ENCODE peak calls at places on chromosome 3, in ten cellular contexts. One of them, this sample, is unnamed.
A peak's percentile ranks its signal among the peaks of the same experiment; 100 is the strongest.

GRCh38 chr3:52771334-52771681 is 568 bp upstream of the NEK4 start:
- DNase-seq in Peyer's patch: no peak
- DNase-seq in PC-3: no peak
- DNase-seq in colonic mucosa: no peak
- DNase-seq in HCT116: no peak
- DNase-seq in H9: no peak
- DNase-seq in A549: no peak
- DNase-seq in lung: no peak
- DNase-seq in left ventricle myocardium inferior: no peak
- DNase-seq in astrocyte: no peak
- DNase-seq in this sample: no peak

GRCh38 chr3:126900859-126901540 is 81.9 kb upstream of the PLXNA1 start:
- DNase-seq in Peyer's patch: no peak
- DNase-seq in PC-3: no peak
- DNase-seq in colonic mucosa: no peak
- DNase-seq in HCT116: no peak
- DNase-seq in H9: no peak
- DNase-seq in A549: no peak
- DNase-seq in lung: no peak
- DNase-seq in left ventricle myocardium inferior: no peak
- DNase-seq in astrocyte: no peak
- DNase-seq in this sample: no peak

GRCh38 chr3:23421811-23422510 is 218.8 kb downstream of the UBE2E2 start:
- DNase-seq in Peyer's patch: no peak
- DNase-seq in PC-3: no peak
- DNase-seq in colonic mucosa: no peak
- DNase-seq in HCT116: no peak
- DNase-seq in H9: no peak
- DNase-seq in A549: no peak
- DNase-seq in lung: no peak
- DNase-seq in left ventricle myocardium inferior: no peak
- DNase-seq in astrocyte: no peak
- DNase-seq in this sample: no peak

GRCh38 chr3:14461748-14462324 is 59.4 kb downstream of the SLC6A6 start:
- DNase-seq in Peyer's patch: peak; percentile 68
- DNase-seq in PC-3: peak; percentile 74
- DNase-seq in colonic mucosa: peak; percentile 56
- DNase-seq in HCT116: peak; percentile 32
- DNase-seq in H9: peak; percentile 70
- DNase-seq in A549: peak; percentile 79
- DNase-seq in lung: no peak
- DNase-seq in left ventricle myocardium inferior: peak; percentile 46
- DNase-seq in astrocyte: peak; percentile 52
- DNase-seq in this sample: no peak

GRCh38 chr3:155704771-155705559 is 39.9 kb downstream of the PLCH1 start:
- DNase-seq in Peyer's patch: no peak
- DNase-seq in PC-3: peak; percentile 18
- DNase-seq in colonic mucosa: no peak
- DNase-seq in HCT116: no peak
- DNase-seq in H9: no peak
- DNase-seq in A549: no peak
- DNase-seq in lung: no peak
- DNase-seq in left ventricle myocardium inferior: no peak
- DNase-seq in astrocyte: peak; percentile 68
- DNase-seq in this sample: no peak

GRCh38 chr3:71916747-71917369 is 131.9 kb upstream of the PROK2 start:
- DNase-seq in Peyer's patch: no peak
- DNase-seq in PC-3: no peak
- DNase-seq in colonic mucosa: peak; percentile 32
- DNase-seq in HCT116: no peak
- DNase-seq in H9: no peak
- DNase-seq in A549: no peak
- DNase-seq in lung: no peak
- DNase-seq in left ventricle myocardium inferior: no peak
- DNase-seq in astrocyte: peak; percentile 10
- DNase-seq in this sample: no peak

GRCh38 chr3:7518471-7518870 is 657.6 kb downstream of the GRM7 start:
- DNase-seq in Peyer's patch: no peak
- DNase-seq in PC-3: no peak
- DNase-seq in colonic mucosa: no peak
- DNase-seq in HCT116: no peak
- DNase-seq in H9: no peak
- DNase-seq in A549: no peak
- DNase-seq in lung: no peak
- DNase-seq in left ventricle myocardium inferior: no peak
- DNase-seq in astrocyte: no peak
- DNase-seq in this sample: no peak

GRCh38 chr3:50370594-50370993 is 11.3 kb upstream of the TMEM115 start:
- DNase-seq in Peyer's patch: no peak
- DNase-seq in PC-3: peak; percentile 55
- DNase-seq in colonic mucosa: no peak
- DNase-seq in HCT116: no peak
- DNase-seq in H9: no peak
- DNase-seq in A549: peak; percentile 45
- DNase-seq in lung: no peak
- DNase-seq in left ventricle myocardium inferior: no peak
- DNase-seq in astrocyte: no peak
- DNase-seq in this sample: no peak

DNA sequence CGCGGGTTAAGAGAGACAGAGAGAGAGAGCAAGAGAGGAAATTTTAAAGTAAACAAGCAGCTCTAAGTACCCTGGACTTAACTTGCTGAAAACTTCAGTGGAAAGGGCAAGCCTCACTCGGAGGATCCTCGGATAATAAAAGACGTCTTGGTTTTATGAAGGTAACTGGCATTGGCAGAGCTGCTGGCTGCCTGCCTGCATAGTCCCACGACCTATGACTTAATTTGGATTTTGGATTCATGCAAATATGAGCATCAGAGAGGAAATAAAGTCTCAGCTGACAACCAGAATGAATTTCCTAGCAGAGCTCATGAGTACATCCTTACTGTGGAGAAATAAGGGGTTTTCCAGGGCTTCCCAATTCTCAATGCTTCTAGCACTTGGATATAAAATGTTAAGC is 95.1 kb upstream of the PDZRN3 start:
- DNase-seq in Peyer's patch: no peak
- DNase-seq in PC-3: no peak
- DNase-seq in colonic mucosa: peak; percentile 32
- DNase-seq in HCT116: no peak
- DNase-seq in H9: no peak
- DNase-seq in A549: no peak
- DNase-seq in lung: no peak
- DNase-seq in left ventricle myocardium inferior: no peak
- DNase-seq in astrocyte: peak; percentile 20
- DNase-seq in this sample: peak; percentile 69
- H3K27ac ChIP-seq in Peyer's patch: no peak overlapping the region
- H3K27ac ChIP-seq in PC-3: no peak overlapping the region
- H3K27ac ChIP-seq in colonic mucosa: peak overlapping the region; percentile 51
- H3K27ac ChIP-seq in HCT116: no peak overlapping the region
- H3K27ac ChIP-seq in H9: no peak overlapping the region
- H3K27ac ChIP-seq in A549: no peak overlapping the region
- H3K27ac ChIP-seq in lung: no peak overlapping the region
- H3K27ac ChIP-seq in left ventricle myocardium inferior: no peak overlapping the region
- H3K27ac ChIP-seq in astrocyte: no peak overlapping the region
- H3K27ac ChIP-seq in this sample: peak overlapping the region; percentile 86

DNA sequence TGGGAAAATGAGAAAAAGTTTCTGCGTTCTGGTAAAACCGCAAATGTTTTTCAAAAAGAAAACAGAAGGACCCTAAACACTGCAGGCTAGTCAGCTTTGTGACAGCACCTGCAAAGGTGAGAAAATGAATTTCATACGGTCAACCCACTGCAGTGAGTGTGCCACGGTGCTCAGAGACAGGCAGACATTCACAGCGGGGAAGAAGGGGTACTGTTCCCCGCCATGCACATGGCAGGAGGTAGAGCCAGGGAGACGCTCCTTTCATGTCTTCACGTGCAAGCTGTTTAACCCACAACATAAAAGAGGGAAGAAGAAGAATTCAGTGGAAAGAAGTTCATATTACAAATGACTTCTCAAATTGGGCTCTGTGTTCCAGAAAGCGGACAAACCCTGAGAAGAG is 109.5 kb downstream of the SEC22A start:
- DNase-seq in Peyer's patch: no peak
- DNase-seq in PC-3: no peak
- DNase-seq in colonic mucosa: no peak
- DNase-seq in HCT116: no peak
- DNase-seq in H9: no peak
- DNase-seq in A549: no peak
- DNase-seq in lung: no peak
- DNase-seq in left ventricle myocardium inferior: no peak
- DNase-seq in astrocyte: no peak
- DNase-seq in this sample: no peak
- H3K4me1 ChIP-seq in Peyer's patch: no peaks in the 10 kb centered on the region
- H3K4me1 ChIP-seq in PC-3: peaks cover 10% of the 10 kb centered on the region
- H3K4me1 ChIP-seq in colonic mucosa: no peaks in the 10 kb centered on the region
- H3K4me1 ChIP-seq in HCT116: no peaks in the 10 kb centered on the region
- H3K4me1 ChIP-seq in H9: peaks cover 29% of the 10 kb centered on the region
- H3K4me1 ChIP-seq in A549: peaks cover 10% of the 10 kb centered on the region
- H3K4me1 ChIP-seq in lung: no peaks in the 10 kb centered on the region
- H3K4me1 ChIP-seq in left ventricle myocardium inferior: peaks cover 25% of the 10 kb centered on the region
- H3K4me1 ChIP-seq in astrocyte: no peaks in the 10 kb centered on the region
- H3K4me1 ChIP-seq in this sample: no peaks in the 10 kb centered on the region

GRCh38 chr3:77158701-77159100 is 118.8 kb downstream of the ROBO2 start:
- DNase-seq in Peyer's patch: no peak
- DNase-seq in PC-3: no peak
- DNase-seq in colonic mucosa: no peak
- DNase-seq in HCT116: no peak
- DNase-seq in H9: no peak
- DNase-seq in A549: no peak
- DNase-seq in lung: no peak
- DNase-seq in left ventricle myocardium inferior: no peak
- DNase-seq in astrocyte: no peak
- DNase-seq in this sample: no peak

GRCh38 chr3:77161098-77161497 is 121.2 kb downstream of the ROBO2 start:
- DNase-seq in Peyer's patch: no peak
- DNase-seq in PC-3: no peak
- DNase-seq in colonic mucosa: no peak
- DNase-seq in HCT116: no peak
- DNase-seq in H9: no peak
- DNase-seq in A549: no peak
- DNase-seq in lung: no peak
- DNase-seq in left ventricle myocardium inferior: no peak
- DNase-seq in astrocyte: no peak
- DNase-seq in this sample: no peak

DNA sequence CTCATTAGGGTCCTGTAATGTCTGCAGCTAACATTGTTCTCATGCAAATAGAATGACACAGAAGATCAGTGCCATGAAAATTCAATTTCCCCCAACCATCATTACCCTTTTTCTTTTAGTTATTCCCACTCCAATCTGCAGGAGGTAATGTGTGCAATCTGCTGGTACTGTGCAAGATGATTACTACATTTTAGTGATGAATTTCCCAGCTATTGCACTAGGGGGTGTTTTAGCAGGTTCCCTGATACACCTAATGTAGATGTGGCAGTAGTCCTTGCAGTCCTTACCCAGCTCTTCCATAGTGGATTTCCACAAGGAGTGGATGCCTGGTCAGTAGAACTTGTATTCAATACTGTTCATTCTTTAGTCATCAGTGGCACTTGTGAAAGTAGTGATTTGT is 119.3 kb downstream of the ROBO2 start:
- DNase-seq in Peyer's patch: no peak
- DNase-seq in PC-3: peak; percentile 17
- DNase-seq in colonic mucosa: no peak
- DNase-seq in HCT116: no peak
- DNase-seq in H9: no peak
- DNase-seq in A549: peak; percentile 0
- DNase-seq in lung: no peak
- DNase-seq in left ventricle myocardium inferior: no peak
- DNase-seq in astrocyte: no peak
- DNase-seq in this sample: no peak
- TF ChIP-seq CTCF in Peyer's patch: no peak
- TF ChIP-seq CTCF in PC-3: peak; percentile 41
- TF ChIP-seq CTCF in colonic mucosa: no peak
- TF ChIP-seq CTCF in HCT116: no peak
- TF ChIP-seq CTCF in H9: peak; percentile 45
- TF ChIP-seq CTCF in A549: no peak
- TF ChIP-seq CTCF in lung: no peak
- TF ChIP-seq CTCF in left ventricle myocardium inferior: no peak
- TF ChIP-seq CTCF in astrocyte: no peak
- TF ChIP-seq CTCF in this sample: no peak

GRCh38 chr3:122057676-122058075 is 2.5 kb downstream of the CD86 start:
- DNase-seq in Peyer's patch: no peak
- DNase-seq in PC-3: no peak
- DNase-seq in colonic mucosa: no peak
- DNase-seq in HCT116: no peak
- DNase-seq in H9: no peak
- DNase-seq in A549: no peak
- DNase-seq in lung: no peak
- DNase-seq in left ventricle myocardium inferior: no peak
- DNase-seq in astrocyte: no peak
- DNase-seq in this sample: no peak

GRCh38 chr3:122064318-122064717 is 9.2 kb downstream of the CD86 start:
- DNase-seq in Peyer's patch: no peak
- DNase-seq in PC-3: no peak
- DNase-seq in colonic mucosa: no peak
- DNase-seq in HCT116: no peak
- DNase-seq in H9: no peak
- DNase-seq in A549: no peak
- DNase-seq in lung: no peak
- DNase-seq in left ventricle myocardium inferior: no peak
- DNase-seq in astrocyte: no peak
- DNase-seq in this sample: no peak

GRCh38 chr3:122063908-122064307 is 8.7 kb downstream of the CD86 start:
- DNase-seq in Peyer's patch: no peak
- DNase-seq in PC-3: no peak
- DNase-seq in colonic mucosa: no peak
- DNase-seq in HCT116: no peak
- DNase-seq in H9: no peak
- DNase-seq in A549: no peak
- DNase-seq in lung: no peak
- DNase-seq in left ventricle myocardium inferior: no peak
- DNase-seq in astrocyte: no peak
- DNase-seq in this sample: no peak

GRCh38 chr3:122058294-122058693 is 3.1 kb downstream of the CD86 start:
- DNase-seq in Peyer's patch: no peak
- DNase-seq in PC-3: no peak
- DNase-seq in colonic mucosa: no peak
- DNase-seq in HCT116: no peak
- DNase-seq in H9: no peak
- DNase-seq in A549: no peak
- DNase-seq in lung: no peak
- DNase-seq in left ventricle myocardium inferior: no peak
- DNase-seq in astrocyte: no peak
- DNase-seq in this sample: no peak

GRCh38 chr3:122060044-122060694 is 5.0 kb downstream of the CD86 start:
- DNase-seq in Peyer's patch: no peak
- DNase-seq in PC-3: no peak
- DNase-seq in colonic mucosa: no peak
- DNase-seq in HCT116: no peak
- DNase-seq in H9: no peak
- DNase-seq in A549: no peak
- DNase-seq in lung: no peak
- DNase-seq in left ventricle myocardium inferior: no peak
- DNase-seq in astrocyte: no peak
- DNase-seq in this sample: no peak
- H3K27ac ChIP-seq in Peyer's patch: no peak overlapping the region
- H3K27ac ChIP-seq in PC-3: no peak overlapping the region
- H3K27ac ChIP-seq in colonic mucosa: no peak overlapping the region
- H3K27ac ChIP-seq in HCT116: no peak overlapping the region
- H3K27ac ChIP-seq in H9: no peak overlapping the region
- H3K27ac ChIP-seq in A549: no peak overlapping the region
- H3K27ac ChIP-seq in lung: no peak overlapping the region
- H3K27ac ChIP-seq in left ventricle myocardium inferior: no peak overlapping the region
- H3K27ac ChIP-seq in astrocyte: no peak overlapping the region
- H3K27ac ChIP-seq in this sample: no peak overlapping the region

This sample was measured in uterus.